ENCODE peak calls at places on chromosomes 2 and 18, in ten cellular contexts. One of them, this sample, is unnamed.

GRCh38 chr2:25039126-25039525 is 2.8 kb upstream of the EFR3B start:
- DNase-seq in NCI-H1436 treated with DMSO at 0.1 percent for 48 hours: no peak
- DNase-seq in DND-41: no peak
- DNase-seq in fibroblast of the conjunctiva: no peak
- DNase-seq in Calu3: no peak
- DNase-seq in cardiac fibroblast: no peak
- DNase-seq in stimulated activated CD4-positive, alpha-beta T cell treated with anti-CD3 and anti-CD28 coated beads, Interleukin-4, amount 100 ng/mL, for 48 hours: no peak
- DNase-seq in left cardiac atrium: no peak
- DNase-seq in sciatic nerve: no peak
- DNase-seq in G401: no peak
- DNase-seq in this sample: no peak

GRCh38 chr2:69007169-69007568 is 5.8 kb upstream of the ANTXR1 start:
- DNase-seq in NCI-H1436 treated with DMSO at 0.1 percent for 48 hours: no peak
- DNase-seq in DND-41: no peak
- DNase-seq in fibroblast of the conjunctiva: no peak
- DNase-seq in Calu3: no peak
- DNase-seq in cardiac fibroblast: peak
- DNase-seq in stimulated activated CD4-positive, alpha-beta T cell treated with anti-CD3 and anti-CD28 coated beads, Interleukin-4, amount 100 ng/mL, for 48 hours: no peak
- DNase-seq in left cardiac atrium: no peak
- DNase-seq in sciatic nerve: no peak
- DNase-seq in G401: no peak
- DNase-seq in this sample: no peak

GRCh38 chr2:27854224-27854623 is 36.0 kb downstream of the RBKS start:
- DNase-seq in NCI-H1436 treated with DMSO at 0.1 percent for 48 hours: no peak
- DNase-seq in DND-41: no peak
- DNase-seq in fibroblast of the conjunctiva: no peak
- DNase-seq in Calu3: no peak
- DNase-seq in cardiac fibroblast: no peak
- DNase-seq in stimulated activated CD4-positive, alpha-beta T cell treated with anti-CD3 and anti-CD28 coated beads, Interleukin-4, amount 100 ng/mL, for 48 hours: no peak
- DNase-seq in left cardiac atrium: no peak
- DNase-seq in sciatic nerve: no peak
- DNase-seq in G401: no peak
- DNase-seq in this sample: no peak

GRCh38 chr2:208265371-208265806 is 666 bp upstream of the PIKFYVE start:
- DNase-seq in NCI-H1436 treated with DMSO at 0.1 percent for 48 hours: no peak
- DNase-seq in DND-41: peak
- DNase-seq in fibroblast of the conjunctiva: no peak
- DNase-seq in Calu3: no peak
- DNase-seq in cardiac fibroblast: peak
- DNase-seq in stimulated activated CD4-positive, alpha-beta T cell treated with anti-CD3 and anti-CD28 coated beads, Interleukin-4, amount 100 ng/mL, for 48 hours: peak
- DNase-seq in left cardiac atrium: no peak
- DNase-seq in sciatic nerve: no peak
- DNase-seq in G401: peak
- DNase-seq in this sample: no peak

GRCh38 chr18:39862341-39862740 is 2092.7 kb upstream of the PIK3C3 start:
- DNase-seq in NCI-H1436 treated with DMSO at 0.1 percent for 48 hours: no peak
- DNase-seq in DND-41: no peak
- DNase-seq in fibroblast of the conjunctiva: no peak
- DNase-seq in Calu3: no peak
- DNase-seq in cardiac fibroblast: peak
- DNase-seq in stimulated activated CD4-positive, alpha-beta T cell treated with anti-CD3 and anti-CD28 coated beads, Interleukin-4, amount 100 ng/mL, for 48 hours: no peak
- DNase-seq in left cardiac atrium: peak
- DNase-seq in sciatic nerve: no peak
- DNase-seq in G401: no peak
- DNase-seq in this sample: no peak

GRCh38 chr2:165746501-165746900 is 47.5 kb downstream of the GALNT3 start:
- DNase-seq in NCI-H1436 treated with DMSO at 0.1 percent for 48 hours: no peak
- DNase-seq in DND-41: no peak
- DNase-seq in fibroblast of the conjunctiva: no peak
- DNase-seq in Calu3: no peak
- DNase-seq in cardiac fibroblast: no peak
- DNase-seq in stimulated activated CD4-positive, alpha-beta T cell treated with anti-CD3 and anti-CD28 coated beads, Interleukin-4, amount 100 ng/mL, for 48 hours: no peak
- DNase-seq in left cardiac atrium: no peak
- DNase-seq in sciatic nerve: no peak
- DNase-seq in G401: no peak
- DNase-seq in this sample: no peak

GRCh38 chr2:198916548-198916947 is 541.2 kb downstream of the SATB2 start:
- DNase-seq in NCI-H1436 treated with DMSO at 0.1 percent for 48 hours: no peak
- DNase-seq in DND-41: no peak
- DNase-seq in fibroblast of the conjunctiva: no peak
- DNase-seq in Calu3: no peak
- DNase-seq in cardiac fibroblast: no peak
- DNase-seq in stimulated activated CD4-positive, alpha-beta T cell treated with anti-CD3 and anti-CD28 coated beads, Interleukin-4, amount 100 ng/mL, for 48 hours: no peak
- DNase-seq in left cardiac atrium: no peak
- DNase-seq in sciatic nerve: no peak
- DNase-seq in G401: no peak
- DNase-seq in this sample: no peak

GRCh38 chr2:233329489-233330135 is 22.0 kb downstream of the SAG start:
- DNase-seq in NCI-H1436 treated with DMSO at 0.1 percent for 48 hours: no peak
- DNase-seq in DND-41: no peak
- DNase-seq in fibroblast of the conjunctiva: no peak
- DNase-seq in Calu3: no peak
- DNase-seq in cardiac fibroblast: peak
- DNase-seq in stimulated activated CD4-positive, alpha-beta T cell treated with anti-CD3 and anti-CD28 coated beads, Interleukin-4, amount 100 ng/mL, for 48 hours: no peak
- DNase-seq in left cardiac atrium: no peak
- DNase-seq in sciatic nerve: no peak
- DNase-seq in G401: no peak
- DNase-seq in this sample: no peak

GRCh38 chr2:7356909-7357584 is 439.8 kb downstream of the RNF144A start:
- DNase-seq in NCI-H1436 treated with DMSO at 0.1 percent for 48 hours: no peak
- DNase-seq in DND-41: no peak
- DNase-seq in fibroblast of the conjunctiva: no peak
- DNase-seq in Calu3: peak
- DNase-seq in cardiac fibroblast: no peak
- DNase-seq in stimulated activated CD4-positive, alpha-beta T cell treated with anti-CD3 and anti-CD28 coated beads, Interleukin-4, amount 100 ng/mL, for 48 hours: no peak
- DNase-seq in left cardiac atrium: no peak
- DNase-seq in sciatic nerve: no peak
- DNase-seq in G401: peak
- DNase-seq in this sample: no peak

GRCh38 chr18:62814114-62814759 is 98.9 kb downstream of the PHLPP1 start:
- DNase-seq in NCI-H1436 treated with DMSO at 0.1 percent for 48 hours: no peak
- DNase-seq in DND-41: no peak
- DNase-seq in fibroblast of the conjunctiva: no peak
- DNase-seq in Calu3: no peak
- DNase-seq in cardiac fibroblast: no peak
- DNase-seq in stimulated activated CD4-positive, alpha-beta T cell treated with anti-CD3 and anti-CD28 coated beads, Interleukin-4, amount 100 ng/mL, for 48 hours: no peak
- DNase-seq in left cardiac atrium: no peak
- DNase-seq in sciatic nerve: no peak
- DNase-seq in G401: no peak
- DNase-seq in this sample: no peak

GRCh38 chr2:68853035-68853434 is 18.2 kb downstream of the BMP10 start:
- DNase-seq in NCI-H1436 treated with DMSO at 0.1 percent for 48 hours: no peak
- DNase-seq in DND-41: no peak
- DNase-seq in fibroblast of the conjunctiva: no peak
- DNase-seq in Calu3: no peak
- DNase-seq in cardiac fibroblast: no peak
- DNase-seq in stimulated activated CD4-positive, alpha-beta T cell treated with anti-CD3 and anti-CD28 coated beads, Interleukin-4, amount 100 ng/mL, for 48 hours: no peak
- DNase-seq in left cardiac atrium: no peak
- DNase-seq in sciatic nerve: no peak
- DNase-seq in G401: no peak
- DNase-seq in this sample: no peak